ENCODE peak calls at places on chromosomes 12 and 14, in four cellular contexts. One of them, this sample, is unnamed.
A peak's percentile ranks its signal among the peaks of the same experiment; 100 is the strongest.

GRCh38 chr14:100902295-100902694 is 1.2 kb downstream of the RTL1 start:
- DNase-seq in stimulated activated CD4-positive, alpha-beta T cell treated with anti-CD3 and anti-CD28 coated beads, Interleukin-12 subunit alpha, Interleukin-12 subunit beta, amount 100 ng/mL, for 4 hours: no peak
- DNase-seq in fibroblast of pulmonary artery: no peak
- DNase-seq in HTR-8/SVneo: no peak
- DNase-seq in this sample: no peak

GRCh38 chr12:6943719-6944380 is at the start of the genes C12orf57 and RNU7-1:
- DNase-seq in stimulated activated CD4-positive, alpha-beta T cell treated with anti-CD3 and anti-CD28 coated beads, Interleukin-12 subunit alpha, Interleukin-12 subunit beta, amount 100 ng/mL, for 4 hours: peak; percentile 61
- DNase-seq in fibroblast of pulmonary artery: peak; percentile 88
- DNase-seq in HTR-8/SVneo: peak; percentile 85
- DNase-seq in this sample: no peak

GRCh38 chr12:85865905-85866304 is 8.2 kb upstream of the NTS start:
- DNase-seq in stimulated activated CD4-positive, alpha-beta T cell treated with anti-CD3 and anti-CD28 coated beads, Interleukin-12 subunit alpha, Interleukin-12 subunit beta, amount 100 ng/mL, for 4 hours: no peak
- DNase-seq in fibroblast of pulmonary artery: peak; percentile 11
- DNase-seq in HTR-8/SVneo: no peak
- DNase-seq in this sample: no peak

GRCh38 chr14:94775082-94775874 is 5.4 kb upstream of the GSC start:
- DNase-seq in stimulated activated CD4-positive, alpha-beta T cell treated with anti-CD3 and anti-CD28 coated beads, Interleukin-12 subunit alpha, Interleukin-12 subunit beta, amount 100 ng/mL, for 4 hours: no peak
- DNase-seq in fibroblast of pulmonary artery: peak; percentile 3
- DNase-seq in HTR-8/SVneo: no peak
- DNase-seq in this sample: no peak

GRCh38 chr12:84572186-84572585 is 340.4 kb downstream of the SLC6A15 start:
- DNase-seq in stimulated activated CD4-positive, alpha-beta T cell treated with anti-CD3 and anti-CD28 coated beads, Interleukin-12 subunit alpha, Interleukin-12 subunit beta, amount 100 ng/mL, for 4 hours: no peak
- DNase-seq in fibroblast of pulmonary artery: no peak
- DNase-seq in HTR-8/SVneo: no peak
- DNase-seq in this sample: no peak

GRCh38 chr14:95226801-95227200 is 69.5 kb upstream of the DICER1 start:
- DNase-seq in stimulated activated CD4-positive, alpha-beta T cell treated with anti-CD3 and anti-CD28 coated beads, Interleukin-12 subunit alpha, Interleukin-12 subunit beta, amount 100 ng/mL, for 4 hours: no peak
- DNase-seq in fibroblast of pulmonary artery: no peak
- DNase-seq in HTR-8/SVneo: no peak
- DNase-seq in this sample: no peak

GRCh38 chr12:3456809-3457208 is 34.2 kb upstream of the PRMT8 start:
- DNase-seq in stimulated activated CD4-positive, alpha-beta T cell treated with anti-CD3 and anti-CD28 coated beads, Interleukin-12 subunit alpha, Interleukin-12 subunit beta, amount 100 ng/mL, for 4 hours: no peak
- DNase-seq in fibroblast of pulmonary artery: no peak
- DNase-seq in HTR-8/SVneo: no peak
- DNase-seq in this sample: no peak

GRCh38 chr12:84411031-84411430 is 501.6 kb downstream of the SLC6A15 start:
- DNase-seq in stimulated activated CD4-positive, alpha-beta T cell treated with anti-CD3 and anti-CD28 coated beads, Interleukin-12 subunit alpha, Interleukin-12 subunit beta, amount 100 ng/mL, for 4 hours: no peak
- DNase-seq in fibroblast of pulmonary artery: no peak
- DNase-seq in HTR-8/SVneo: no peak
- DNase-seq in this sample: no peak

GRCh38 chr12:20460956-20461355 is 92.6 kb downstream of the PDE3A start:
- DNase-seq in stimulated activated CD4-positive, alpha-beta T cell treated with anti-CD3 and anti-CD28 coated beads, Interleukin-12 subunit alpha, Interleukin-12 subunit beta, amount 100 ng/mL, for 4 hours: no peak
- DNase-seq in fibroblast of pulmonary artery: no peak
- DNase-seq in HTR-8/SVneo: no peak
- DNase-seq in this sample: no peak

GRCh38 chr14:100285913-100286400 is 20.3 kb downstream of the SLC25A29 start:
- DNase-seq in stimulated activated CD4-positive, alpha-beta T cell treated with anti-CD3 and anti-CD28 coated beads, Interleukin-12 subunit alpha, Interleukin-12 subunit beta, amount 100 ng/mL, for 4 hours: no peak
- DNase-seq in fibroblast of pulmonary artery: no peak
- DNase-seq in HTR-8/SVneo: no peak
- DNase-seq in this sample: no peak

GRCh38 chr14:92471919-92472318 is 41.7 kb upstream of the RIN3 start:
- DNase-seq in stimulated activated CD4-positive, alpha-beta T cell treated with anti-CD3 and anti-CD28 coated beads, Interleukin-12 subunit alpha, Interleukin-12 subunit beta, amount 100 ng/mL, for 4 hours: no peak
- DNase-seq in fibroblast of pulmonary artery: peak; percentile 69
- DNase-seq in HTR-8/SVneo: peak; percentile 78
- DNase-seq in this sample: peak; percentile 47

GRCh38 chr14:20455355-20456300 is 602 bp downstream of the APEX1 start:
- DNase-seq in stimulated activated CD4-positive, alpha-beta T cell treated with anti-CD3 and anti-CD28 coated beads, Interleukin-12 subunit alpha, Interleukin-12 subunit beta, amount 100 ng/mL, for 4 hours: no peak
- DNase-seq in fibroblast of pulmonary artery: peak; percentile 90
- DNase-seq in HTR-8/SVneo: no peak
- DNase-seq in this sample: peak; percentile 57

GRCh38 chr14:86221000-86221399 is 691.1 kb downstream of the FLRT2 start:
- DNase-seq in stimulated activated CD4-positive, alpha-beta T cell treated with anti-CD3 and anti-CD28 coated beads, Interleukin-12 subunit alpha, Interleukin-12 subunit beta, amount 100 ng/mL, for 4 hours: no peak
- DNase-seq in fibroblast of pulmonary artery: no peak
- DNase-seq in HTR-8/SVneo: no peak
- DNase-seq in this sample: no peak

GRCh38 chr12:49105504-49106120 is 5.0 kb downstream of the LMBR1L start:
- DNase-seq in stimulated activated CD4-positive, alpha-beta T cell treated with anti-CD3 and anti-CD28 coated beads, Interleukin-12 subunit alpha, Interleukin-12 subunit beta, amount 100 ng/mL, for 4 hours: no peak
- DNase-seq in fibroblast of pulmonary artery: peak; percentile 55
- DNase-seq in HTR-8/SVneo: no peak
- DNase-seq in this sample: no peak

GRCh38 chr12:53486730-53487487 is 12.3 kb downstream of the MAP3K12 start:
- DNase-seq in stimulated activated CD4-positive, alpha-beta T cell treated with anti-CD3 and anti-CD28 coated beads, Interleukin-12 subunit alpha, Interleukin-12 subunit beta, amount 100 ng/mL, for 4 hours: no peak
- DNase-seq in fibroblast of pulmonary artery: no peak
- DNase-seq in HTR-8/SVneo: no peak
- DNase-seq in this sample: no peak

GRCh38 chr14:39680777-39681176 is 248.5 kb upstream of the FBXO33 start:
- DNase-seq in stimulated activated CD4-positive, alpha-beta T cell treated with anti-CD3 and anti-CD28 coated beads, Interleukin-12 subunit alpha, Interleukin-12 subunit beta, amount 100 ng/mL, for 4 hours: no peak
- DNase-seq in fibroblast of pulmonary artery: no peak
- DNase-seq in HTR-8/SVneo: no peak
- DNase-seq in this sample: no peak

GRCh38 chr14:85529803-85530574 is at the start of gene FLRT2:
- DNase-seq in stimulated activated CD4-positive, alpha-beta T cell treated with anti-CD3 and anti-CD28 coated beads, Interleukin-12 subunit alpha, Interleukin-12 subunit beta, amount 100 ng/mL, for 4 hours: no peak
- DNase-seq in fibroblast of pulmonary artery: peak; percentile 82
- DNase-seq in HTR-8/SVneo: peak; percentile 14
- DNase-seq in this sample: no peak

GRCh38 chr12:23707270-23707669 is 242.2 kb downstream of the SOX5 start:
- DNase-seq in stimulated activated CD4-positive, alpha-beta T cell treated with anti-CD3 and anti-CD28 coated beads, Interleukin-12 subunit alpha, Interleukin-12 subunit beta, amount 100 ng/mL, for 4 hours: no peak
- DNase-seq in fibroblast of pulmonary artery: no peak
- DNase-seq in HTR-8/SVneo: no peak
- DNase-seq in this sample: no peak

GRCh38 chr12:48156648-48157015 is 683 bp downstream of the ASB8 start:
- DNase-seq in stimulated activated CD4-positive, alpha-beta T cell treated with anti-CD3 and anti-CD28 coated beads, Interleukin-12 subunit alpha, Interleukin-12 subunit beta, amount 100 ng/mL, for 4 hours: no peak
- DNase-seq in fibroblast of pulmonary artery: no peak
- DNase-seq in HTR-8/SVneo: no peak
- DNase-seq in this sample: no peak

GRCh38 chr12:3828888-3829287 is 44.3 kb downstream of the PARP11 start:
- DNase-seq in stimulated activated CD4-positive, alpha-beta T cell treated with anti-CD3 and anti-CD28 coated beads, Interleukin-12 subunit alpha, Interleukin-12 subunit beta, amount 100 ng/mL, for 4 hours: no peak
- DNase-seq in fibroblast of pulmonary artery: no peak
- DNase-seq in HTR-8/SVneo: no peak
- DNase-seq in this sample: no peak

GRCh38 chr14:61147369-61147897 is 133.7 kb downstream of the TMEM30B start:
- DNase-seq in stimulated activated CD4-positive, alpha-beta T cell treated with anti-CD3 and anti-CD28 coated beads, Interleukin-12 subunit alpha, Interleukin-12 subunit beta, amount 100 ng/mL, for 4 hours: no peak
- DNase-seq in fibroblast of pulmonary artery: peak; percentile 21
- DNase-seq in HTR-8/SVneo: no peak
- DNase-seq in this sample: peak; percentile 41

GRCh38 chr14:92863281-92863680 is 59.7 kb upstream of the CHGA start:
- DNase-seq in stimulated activated CD4-positive, alpha-beta T cell treated with anti-CD3 and anti-CD28 coated beads, Interleukin-12 subunit alpha, Interleukin-12 subunit beta, amount 100 ng/mL, for 4 hours: no peak
- DNase-seq in fibroblast of pulmonary artery: no peak
- DNase-seq in HTR-8/SVneo: no peak
- DNase-seq in this sample: no peak

GRCh38 chr14:58749066-58749669 is 111.4 kb downstream of the DACT1 start:
- DNase-seq in stimulated activated CD4-positive, alpha-beta T cell treated with anti-CD3 and anti-CD28 coated beads, Interleukin-12 subunit alpha, Interleukin-12 subunit beta, amount 100 ng/mL, for 4 hours: no peak
- DNase-seq in fibroblast of pulmonary artery: peak; percentile 87
- DNase-seq in HTR-8/SVneo: peak; percentile 98
- DNase-seq in this sample: peak; percentile 77

GRCh38 chr12:3777206-3777809 is 24.4 kb upstream of the CRACR2A start:
- DNase-seq in stimulated activated CD4-positive, alpha-beta T cell treated with anti-CD3 and anti-CD28 coated beads, Interleukin-12 subunit alpha, Interleukin-12 subunit beta, amount 100 ng/mL, for 4 hours: no peak
- DNase-seq in fibroblast of pulmonary artery: peak; percentile 63
- DNase-seq in HTR-8/SVneo: peak; percentile 64
- DNase-seq in this sample: no peak

GRCh38 chr12:29818925-29819324 is 35.2 kb upstream of the TMTC1 start:
- DNase-seq in stimulated activated CD4-positive, alpha-beta T cell treated with anti-CD3 and anti-CD28 coated beads, Interleukin-12 subunit alpha, Interleukin-12 subunit beta, amount 100 ng/mL, for 4 hours: no peak
- DNase-seq in fibroblast of pulmonary artery: peak; percentile 8
- DNase-seq in HTR-8/SVneo: no peak
- DNase-seq in this sample: no peak

GRCh38 chr12:107622005-107622404 is 63.6 kb upstream of the PWP1 start:
- DNase-seq in stimulated activated CD4-positive, alpha-beta T cell treated with anti-CD3 and anti-CD28 coated beads, Interleukin-12 subunit alpha, Interleukin-12 subunit beta, amount 100 ng/mL, for 4 hours: no peak
- DNase-seq in fibroblast of pulmonary artery: peak; percentile 11
- DNase-seq in HTR-8/SVneo: peak; percentile 24
- DNase-seq in this sample: no peak

GRCh38 chr14:53249059-53249458 is 95.9 kb upstream of the DDHD1 start:
- DNase-seq in stimulated activated CD4-positive, alpha-beta T cell treated with anti-CD3 and anti-CD28 coated beads, Interleukin-12 subunit alpha, Interleukin-12 subunit beta, amount 100 ng/mL, for 4 hours: no peak
- DNase-seq in fibroblast of pulmonary artery: no peak
- DNase-seq in HTR-8/SVneo: no peak
- DNase-seq in this sample: no peak

GRCh38 chr14:55028066-55028465 is 1.0 kb downstream of the SOCS4 start:
- DNase-seq in stimulated activated CD4-positive, alpha-beta T cell treated with anti-CD3 and anti-CD28 coated beads, Interleukin-12 subunit alpha, Interleukin-12 subunit beta, amount 100 ng/mL, for 4 hours: no peak
- DNase-seq in fibroblast of pulmonary artery: peak; percentile 14
- DNase-seq in HTR-8/SVneo: no peak
- DNase-seq in this sample: no peak

GRCh38 chr12:2294651-2295475 is 242.1 kb downstream of the CACNA1C start:
- DNase-seq in stimulated activated CD4-positive, alpha-beta T cell treated with anti-CD3 and anti-CD28 coated beads, Interleukin-12 subunit alpha, Interleukin-12 subunit beta, amount 100 ng/mL, for 4 hours: no peak
- DNase-seq in fibroblast of pulmonary artery: peak; percentile 44
- DNase-seq in HTR-8/SVneo: no peak
- DNase-seq in this sample: no peak

GRCh38 chr12:24948452-24948815 is 467 bp downstream of the BCAT1 start:
- DNase-seq in stimulated activated CD4-positive, alpha-beta T cell treated with anti-CD3 and anti-CD28 coated beads, Interleukin-12 subunit alpha, Interleukin-12 subunit beta, amount 100 ng/mL, for 4 hours: peak; percentile 25
- DNase-seq in fibroblast of pulmonary artery: peak; percentile 63
- DNase-seq in HTR-8/SVneo: peak; percentile 23
- DNase-seq in this sample: no peak

GRCh38 chr14:100307215-100308111 is 1.2 kb upstream of the SLC25A29 start:
- DNase-seq in stimulated activated CD4-positive, alpha-beta T cell treated with anti-CD3 and anti-CD28 coated beads, Interleukin-12 subunit alpha, Interleukin-12 subunit beta, amount 100 ng/mL, for 4 hours: no peak
- DNase-seq in fibroblast of pulmonary artery: no peak
- DNase-seq in HTR-8/SVneo: no peak
- DNase-seq in this sample: no peak

GRCh38 chr14:74275265-74275841 is 27.4 kb downstream of the ABCD4 start:
- DNase-seq in stimulated activated CD4-positive, alpha-beta T cell treated with anti-CD3 and anti-CD28 coated beads, Interleukin-12 subunit alpha, Interleukin-12 subunit beta, amount 100 ng/mL, for 4 hours: no peak
- DNase-seq in fibroblast of pulmonary artery: peak; percentile 64
- DNase-seq in HTR-8/SVneo: no peak
- DNase-seq in this sample: peak; percentile 59

GRCh38 chr14:94706132-94706531 is 63.8 kb downstream of the GSC start:
- DNase-seq in stimulated activated CD4-positive, alpha-beta T cell treated with anti-CD3 and anti-CD28 coated beads, Interleukin-12 subunit alpha, Interleukin-12 subunit beta, amount 100 ng/mL, for 4 hours: no peak
- DNase-seq in fibroblast of pulmonary artery: no peak
- DNase-seq in HTR-8/SVneo: no peak
- DNase-seq in this sample: no peak

GRCh38 chr12:102539651-102540553 is 59.5 kb upstream of the IGF1 start:
- DNase-seq in stimulated activated CD4-positive, alpha-beta T cell treated with anti-CD3 and anti-CD28 coated beads, Interleukin-12 subunit alpha, Interleukin-12 subunit beta, amount 100 ng/mL, for 4 hours: no peak
- DNase-seq in fibroblast of pulmonary artery: peak; percentile 34
- DNase-seq in HTR-8/SVneo: peak; percentile 68
- DNase-seq in this sample: peak; percentile 84

GRCh38 chr12:64178122-64178521 is 44.0 kb downstream of the KICS2 start:
- DNase-seq in stimulated activated CD4-positive, alpha-beta T cell treated with anti-CD3 and anti-CD28 coated beads, Interleukin-12 subunit alpha, Interleukin-12 subunit beta, amount 100 ng/mL, for 4 hours: no peak
- DNase-seq in fibroblast of pulmonary artery: peak; percentile 78
- DNase-seq in HTR-8/SVneo: no peak
- DNase-seq in this sample: no peak

GRCh38 chr12:113854385-113855136 is 111.6 kb downstream of the RBM19 start:
- DNase-seq in stimulated activated CD4-positive, alpha-beta T cell treated with anti-CD3 and anti-CD28 coated beads, Interleukin-12 subunit alpha, Interleukin-12 subunit beta, amount 100 ng/mL, for 4 hours: no peak
- DNase-seq in fibroblast of pulmonary artery: no peak
- DNase-seq in HTR-8/SVneo: no peak
- DNase-seq in this sample: no peak

GRCh38 chr12:27343255-27344000 is 10.8 kb downstream of the BMAL2 start:
- DNase-seq in stimulated activated CD4-positive, alpha-beta T cell treated with anti-CD3 and anti-CD28 coated beads, Interleukin-12 subunit alpha, Interleukin-12 subunit beta, amount 100 ng/mL, for 4 hours: no peak
- DNase-seq in fibroblast of pulmonary artery: peak; percentile 89
- DNase-seq in HTR-8/SVneo: peak; percentile 69
- DNase-seq in this sample: peak; percentile 80